ENCODE peak calls at places on chromosomes 13 and 19, in five cellular contexts. U is CD8-positive, alpha-beta T cell; I is endothelial cell of umbilical vein; F is AG04450; O is sigmoid colon. R is an unnamed sample.

GRCh38 chr19:8238251-8238650 is 29.1 kb downstream of the CERS4 start:
- DNase-seq in U (no peak), I (no peak), F (no peak), O (no peak), R (no peak)

GRCh38 chr19:4371209-4371897 is 28.0 kb downstream of the MPND start:
- DNase-seq in U (no peak), I (no peak), F (no peak), O (no peak), R (no peak)

GRCh38 chr19:2271516-2272103 is 10.4 kb downstream of the PEAK3 start:
- DNase-seq in U (no peak), I (no peak), F (no peak), O (no peak), R (peak)

GRCh38 chr19:16262618-16263017 is 62.0 kb upstream of the KLF2 start:
- DNase-seq in U (no peak), I (peak), F (no peak), O (no peak), R (peak)

GRCh38 chr19:38917921-38918491 is 6.0 kb upstream of the CCER2 start:
- DNase-seq in U (no peak), I (no peak), F (no peak), O (no peak), R (no peak)

GRCh38 chr13:100361504-100361903 is 227.1 kb downstream of the GGACT start:
- DNase-seq in U (no peak), I (peak), F (no peak), O (no peak), R (peak)

GRCh38 chr19:11479470-11480080 is 1.3 kb downstream of the ELAVL3 start:
- DNase-seq in U (no peak), I (no peak), F (no peak), O (no peak), R (no peak)

GRCh38 chr19:18174983-18175382 is 1.4 kb downstream of the IFI30 start:
- DNase-seq in U (no peak), I (no peak), F (no peak), O (no peak), R (no peak)

GRCh38 chr13:39527961-39528720 is 74.9 kb downstream of the LHFPL6 start:
- DNase-seq in U (no peak), I (peak), F (peak), O (no peak), R (peak)

GRCh38 chr19:45139286-45140143 is 21.3 kb downstream of the NKPD1 start:
- DNase-seq in U (no peak), I (no peak), F (no peak), O (no peak), R (no peak)

GRCh38 chr19:17743874-17744273 is 7.4 kb upstream of the FCHO1 start:
- DNase-seq in U (no peak), I (peak), F (no peak), O (no peak), R (peak)

GRCh38 chr13:110546389-110546788 is 15.1 kb downstream of the RAB20 start:
- DNase-seq in U (no peak), I (no peak), F (no peak), O (peak), R (no peak)

GRCh38 chr13:92573467-92574057 is 653.0 kb upstream of the GPC6 start:
- DNase-seq in U (no peak), I (no peak), F (no peak), O (no peak), R (peak)

GRCh38 chr13:32535140-32535539 is 3.5 kb downstream of the N4BP2L2 start:
- DNase-seq in U (no peak), I (no peak), F (no peak), O (no peak), R (no peak)

GRCh38 chr19:10878253-10878652 is 6.9 kb downstream of the CARM1 start:
- DNase-seq in U (no peak), I (no peak), F (no peak), O (no peak), R (no peak)

GRCh38 chr13:98216135-98216565 is 39.1 kb upstream of the RNF113B start:
- DNase-seq in U (no peak), I (peak), F (peak), O (no peak), R (peak)

GRCh38 chr19:15869109-15869555 is 28.7 kb downstream of the CYP4F2 start:
- DNase-seq in U (peak), I (peak), F (no peak), O (no peak), R (peak)

GRCh38 chr13:45674908-45675307 is 27.2 kb upstream of the CBY2 start:
- DNase-seq in U (no peak), I (no peak), F (no peak), O (no peak), R (peak)

GRCh38 chr13:98927954-98928927 is 49.6 kb downstream of the DOCK9 start:
- DNase-seq in U (no peak), I (peak), F (peak), O (peak), R (peak)

GRCh38 chr19:37221136-37221535 is 3.1 kb downstream of the ZNF383 start:
- DNase-seq in U (no peak), I (no peak), F (no peak), O (no peak), R (no peak)

GRCh38 chr13:36214163-36214921 is at the start of gene SOHLH2:
- DNase-seq in U (no peak), I (no peak), F (no peak), O (no peak), R (no peak)

GRCh38 chr19:29528350-29528945 is 2.7 kb downstream of the VSTM2B start:
- DNase-seq in U (peak), I (peak), F (peak), O (peak), R (peak)

GRCh38 chr13:62309904-62310303 is 894.3 kb upstream of the PCDH20 start:
- DNase-seq in U (no peak), I (no peak), F (no peak), O (no peak), R (no peak)

GRCh38 chr19:5903054-5903501 is 512 bp downstream of the NDUFA11 start:
- DNase-seq in U (no peak), I (no peak), F (no peak), O (no peak), R (peak)

DNA sequence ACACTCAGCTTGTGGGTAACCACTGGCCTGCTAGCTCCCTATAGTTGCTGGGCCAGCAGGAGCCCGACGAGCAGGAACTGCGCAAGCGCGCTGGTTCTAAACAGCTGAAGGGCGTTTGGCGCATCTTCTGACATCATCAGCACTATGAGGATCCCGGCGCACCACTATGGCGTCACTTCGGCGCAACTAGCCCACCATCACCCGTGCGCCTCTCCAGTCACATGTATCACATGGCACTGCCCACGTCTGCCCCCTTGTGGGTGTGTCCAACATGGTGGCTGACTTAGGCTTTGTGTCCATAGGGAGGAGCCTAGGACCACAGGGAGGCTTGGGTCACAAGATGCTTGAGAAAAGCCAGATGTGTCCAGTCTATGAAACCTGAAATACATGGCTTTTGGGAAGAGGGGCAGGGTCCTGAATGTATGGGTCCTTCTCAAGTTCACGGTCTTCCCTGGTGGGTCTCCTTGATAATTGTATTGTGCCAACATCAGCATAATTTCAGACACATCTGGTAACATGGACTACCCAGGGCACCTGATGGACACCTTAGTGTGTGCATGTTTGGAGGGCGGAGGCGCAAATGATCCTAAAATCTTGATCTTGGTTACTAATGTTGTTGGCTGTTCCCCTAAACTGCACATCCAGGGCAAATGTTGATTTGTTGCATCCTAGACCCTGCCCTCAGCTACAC is 18.0 kb downstream of the KLK4 start:
- DNase-seq in U (no peak), I (no peak), F (no peak), O (no peak), R (no peak)
- TF ChIP-seq CTCF in U (no peak), I (no peak), F (no peak), O (no peak), R (no peak)

DNA sequence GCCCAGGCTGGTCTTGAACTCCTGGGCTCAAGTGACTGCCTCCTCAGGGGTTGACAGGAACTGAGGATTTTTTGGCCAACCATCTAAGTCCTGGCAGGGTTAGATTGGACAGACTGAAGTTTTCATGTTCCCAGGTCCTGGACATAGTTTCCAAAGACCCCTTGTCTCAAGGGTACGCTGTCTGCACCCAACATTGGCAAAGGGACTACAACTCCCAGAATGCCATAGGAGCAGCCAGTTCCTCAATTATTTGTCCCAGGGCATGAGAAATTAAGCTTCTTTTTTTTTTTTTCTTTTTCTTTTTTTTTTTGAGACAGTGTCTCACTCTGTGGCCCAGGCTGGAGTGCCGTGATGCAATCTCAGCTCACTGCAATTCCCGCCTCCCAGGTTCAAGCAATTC is 6.9 kb downstream of the GYS1 start:
- DNase-seq in U (no peak), I (no peak), F (no peak), O (no peak), R (no peak)
- H3K27ac ChIP-seq in U (no peak), I (no peak), F (no peak), O (no peak), R (no peak)

DNA sequence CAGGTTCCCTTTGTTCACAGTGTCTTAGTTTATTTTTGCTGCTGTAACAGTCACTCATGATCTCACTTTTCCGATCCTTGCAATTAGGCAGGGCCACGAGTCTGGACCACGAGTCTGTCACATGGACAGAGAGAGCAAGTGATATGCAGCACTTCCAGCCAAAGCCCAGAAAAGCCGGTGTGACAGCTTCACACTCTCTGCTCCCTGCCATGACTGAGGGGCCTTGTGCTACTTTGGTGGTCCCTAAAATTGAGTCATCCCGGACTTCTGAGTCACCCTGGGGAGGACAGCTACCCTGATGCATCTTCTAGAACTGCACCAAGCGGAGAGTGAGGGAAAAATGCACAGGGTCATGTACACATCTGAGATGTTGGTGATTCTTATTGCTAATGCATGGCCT is 179.6 kb downstream of the EFNB2 start:
- DNase-seq in U (no peak), I (no peak), F (no peak), O (no peak), R (no peak)
- H3K4me3 ChIP-seq in U (no peak), I (no peak), F (no peak), O (no peak), R (no peak)

GRCh38 chr19:34507414-34508067 is 26.0 kb downstream of the WTIP start:
- DNase-seq in U (no peak), I (no peak), F (no peak), O (no peak), R (no peak)

GRCh38 chr19:34506026-34506370 is 24.4 kb downstream of the WTIP start:
- DNase-seq in U (no peak), I (no peak), F (no peak), O (no peak), R (no peak)

GRCh38 chr19:34505321-34506025 is 23.9 kb downstream of the WTIP start:
- DNase-seq in U (no peak), I (no peak), F (no peak), O (peak), R (no peak)

GRCh38 chr19:34504809-34505291 is 23.3 kb downstream of the WTIP start:
- DNase-seq in U (no peak), I (no peak), F (no peak), O (peak), R (no peak)

GRCh38 chr19:34508540-34508939 is 27.0 kb downstream of the WTIP start:
- DNase-seq in U (no peak), I (no peak), F (no peak), O (no peak), R (no peak)
- TF ChIP-seq CTCF in U (no peak), I (no peak), F (no peak), O (no peak), R (no peak)

DNA sequence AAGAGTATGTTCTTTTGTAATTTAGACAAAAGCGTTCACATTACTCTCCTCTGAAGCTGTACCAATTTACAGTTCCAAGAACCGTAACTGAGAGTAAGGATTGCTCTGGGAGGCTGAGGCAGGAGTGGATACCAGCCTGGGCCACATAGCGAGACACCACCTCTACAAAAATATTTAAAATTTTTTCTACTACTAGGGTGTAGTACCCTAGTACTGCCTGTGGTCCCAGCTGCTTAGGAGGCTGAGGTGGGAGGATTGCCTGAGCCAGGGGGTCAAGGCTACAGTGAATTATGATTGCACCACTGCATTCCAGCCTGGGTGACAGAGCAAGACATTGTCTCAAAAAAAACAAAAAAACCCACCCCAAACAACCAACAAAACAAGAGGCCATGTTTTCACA is 12.1 kb upstream of the CYP2A6 start:
- DNase-seq in U (no peak), I (no peak), F (no peak), O (no peak), R (no peak)
- H3K27ac ChIP-seq in U (no peak), I (no peak), F (no peak), O (no peak), R (no peak)

DNA sequence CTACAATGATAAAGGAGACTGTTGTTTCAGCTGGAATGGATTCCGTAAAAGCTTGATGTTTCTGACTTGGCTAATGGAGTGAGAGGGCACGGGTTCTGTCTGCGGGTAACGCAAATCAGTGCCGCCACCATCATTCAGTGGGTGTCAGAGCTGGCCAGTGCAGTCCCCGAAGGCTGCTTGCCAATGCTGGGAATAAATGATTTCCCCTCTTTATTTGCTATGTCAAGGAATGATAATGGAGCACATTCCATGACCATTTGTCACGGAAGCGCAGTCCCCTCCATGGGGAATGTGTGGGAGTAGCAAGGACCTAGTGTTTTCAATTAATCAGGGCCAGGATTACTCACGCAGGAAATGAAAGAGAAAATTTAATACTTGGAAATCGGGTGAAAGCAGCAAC is 899.3 kb downstream of the UQCRFS1 start:
- DNase-seq in U (no peak), I (peak), F (no peak), O (no peak), R (peak)
- H3K4me3 ChIP-seq in U (no peak), I (no peak), F (no peak), O (no peak), R (no peak)

R was measured in brain microvascular endothelial cell.